ENCODE peak calls at places on chromosome 12, in ten cellular contexts. B is HFFc6, M is upper lobe of left lung, H is retinal pigment epithelial cell, F is left lung, E is GM06990, G is cardiac fibroblast, O is PC-3, W is AG09309, D is bronchial epithelial cell. U is an unnamed sample.

GRCh38 chr12:106037524-106038298 is 101.0 kb downstream of the NUAK1 start:
- DNase-seq in F (no peak), D (no peak), E (no peak), G (no peak), M (no peak), O (no peak), W (no peak), B (no peak), H (no peak), U (no peak)

GRCh38 chr12:90991952-90992465 is 12.8 kb downstream of the EPYC start:
- DNase-seq in F (no peak), W (no peak), E (no peak), O (no peak), M (no peak), G (no peak), H (no peak), B (no peak), D (no peak), U (no peak)

GRCh38 chr12:57534250-57534649 is 11.6 kb downstream of the MBD6 start:
- DNase-seq in G (no peak), E (no peak), D (no peak), O (no peak), W (no peak), F (no peak), H (no peak), B (no peak), M (no peak), U (no peak)

GRCh38 chr12:48422060-48422459 is 50.3 kb upstream of the ANP32D start:
- DNase-seq in W (no peak), G (peak; percentile 23), H (no peak), F (no peak), D (peak; percentile 5), B (no peak), M (no peak), E (no peak), O (no peak), U (no peak)

GRCh38 chr12:109222062-109222461 is 87.0 kb downstream of the FOXN4 start:
- DNase-seq in E (no peak), F (no peak), B (no peak), W (no peak), M (no peak), O (no peak), H (no peak), G (no peak), D (no peak), U (no peak)

GRCh38 chr12:122363782-122364181 is 58.7 kb downstream of the CLIP1 start:
- DNase-seq in G (no peak), O (no peak), B (no peak), W (no peak), H (no peak), D (no peak), M (no peak), F (no peak), E (no peak), U (no peak)

GRCh38 chr12:91951571-91951970 is 194.1 kb downstream of the BTG1 start:
- DNase-seq in H (no peak), M (no peak), O (peak; percentile 47), F (no peak), B (peak; percentile 5), G (no peak), E (no peak), D (peak; percentile 57), W (no peak), U (no peak)

GRCh38 chr12:80015660-80016059 is 80.8 kb upstream of the PPP1R12A start:
- DNase-seq in G (no peak), E (no peak), H (no peak), W (no peak), D (no peak), O (no peak), F (no peak), M (no peak), B (no peak), U (no peak)

GRCh38 chr12:29516431-29516875 is 19.0 kb upstream of the OVCH1 start:
- DNase-seq in O (peak; percentile 83), F (no peak), H (peak; percentile 60), W (peak; percentile 67), B (peak; percentile 56), D (peak; percentile 47), M (no peak), G (peak; percentile 37), E (no peak), U (no peak)

GRCh38 chr12:49823951-49824350 is 4.3 kb downstream of the NCKAP5L start:
- DNase-seq in F (no peak), B (no peak), M (no peak), W (no peak), D (no peak), H (no peak), O (no peak), E (no peak), G (no peak), U (no peak)

GRCh38 chr12:10982244-10982643 is 4.5 kb downstream of the TAS2R50 start:
- DNase-seq in G (no peak), D (no peak), W (no peak), B (no peak), F (no peak), H (no peak), M (no peak), O (no peak), E (peak; percentile 15), U (no peak)

GRCh38 chr12:3138896-3139590 is 61.9 kb downstream of the TSPAN9 start:
- DNase-seq in H (no peak), F (no peak), G (no peak), O (no peak), D (no peak), W (no peak), M (no peak), E (no peak), B (no peak), U (no peak)

GRCh38 chr12:57332646-57333312 is 81.8 kb upstream of the STAC3 start:
- DNase-seq in W (no peak), B (no peak), F (no peak), D (peak; percentile 75), H (no peak), E (no peak), O (peak; percentile 67), G (peak; percentile 14), M (no peak), U (no peak)

GRCh38 chr12:84502180-84502857 is 410.3 kb downstream of the SLC6A15 start:
- DNase-seq in W (no peak), M (no peak), F (no peak), G (no peak), D (peak; percentile 85), E (no peak), O (peak; percentile 97), H (no peak), B (no peak), U (peak; percentile 62)

GRCh38 chr12:129052373-129052772 is 199.1 kb downstream of the GLT1D1 start:
- DNase-seq in G (no peak), H (no peak), B (no peak), M (no peak), D (peak; percentile 37), E (no peak), W (no peak), O (no peak), F (no peak), U (no peak)

GRCh38 chr12:107685360-107686248 is at the start of gene PWP1:
- DNase-seq in D (peak; percentile 86), F (peak; percentile 95), B (peak; percentile 92), M (peak; percentile 96), O (peak; percentile 98), W (peak; percentile 77), E (peak; percentile 94), G (peak; percentile 96), H (peak; percentile 82), U (peak; percentile 94)
- TF ChIP-seq CTCF in D (no peak), F (no peak), B (no peak), M (no peak), O (no peak), W (no peak), E (no peak), G (no peak), H (no peak), U (no peak)

DNA sequence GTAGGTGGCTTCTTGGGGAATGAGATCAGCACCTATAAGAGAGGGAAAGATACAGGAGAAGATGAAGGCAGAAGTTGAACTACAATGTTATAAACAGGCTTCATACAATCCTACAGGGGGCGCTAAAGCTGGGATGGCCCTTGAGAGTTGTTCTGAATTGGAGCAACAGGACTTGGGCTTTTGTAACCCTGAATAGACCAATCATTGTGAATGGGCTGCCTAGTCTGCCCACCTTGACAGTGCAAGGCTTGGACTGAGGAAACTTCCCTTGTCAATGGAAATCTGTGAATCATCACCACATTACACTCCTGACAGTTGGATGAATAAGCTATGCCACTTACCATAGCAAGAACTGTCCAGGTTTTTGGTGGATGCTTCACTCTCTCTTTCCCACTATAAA is 306.1 kb downstream of the KCNC2 start:
- DNase-seq in B (no peak), O (peak; percentile 35), G (no peak), H (no peak), F (no peak), M (no peak), E (no peak), W (no peak), D (peak; percentile 65), U (peak; percentile 20)
- TF ChIP-seq CTCF in B (peak; percentile 63), O (peak; percentile 58), G (no peak), H (peak; percentile 42), F (no peak), M (no peak), E (peak; percentile 21), W (no peak), D (peak; percentile 55), U (peak; percentile 39)

DNA sequence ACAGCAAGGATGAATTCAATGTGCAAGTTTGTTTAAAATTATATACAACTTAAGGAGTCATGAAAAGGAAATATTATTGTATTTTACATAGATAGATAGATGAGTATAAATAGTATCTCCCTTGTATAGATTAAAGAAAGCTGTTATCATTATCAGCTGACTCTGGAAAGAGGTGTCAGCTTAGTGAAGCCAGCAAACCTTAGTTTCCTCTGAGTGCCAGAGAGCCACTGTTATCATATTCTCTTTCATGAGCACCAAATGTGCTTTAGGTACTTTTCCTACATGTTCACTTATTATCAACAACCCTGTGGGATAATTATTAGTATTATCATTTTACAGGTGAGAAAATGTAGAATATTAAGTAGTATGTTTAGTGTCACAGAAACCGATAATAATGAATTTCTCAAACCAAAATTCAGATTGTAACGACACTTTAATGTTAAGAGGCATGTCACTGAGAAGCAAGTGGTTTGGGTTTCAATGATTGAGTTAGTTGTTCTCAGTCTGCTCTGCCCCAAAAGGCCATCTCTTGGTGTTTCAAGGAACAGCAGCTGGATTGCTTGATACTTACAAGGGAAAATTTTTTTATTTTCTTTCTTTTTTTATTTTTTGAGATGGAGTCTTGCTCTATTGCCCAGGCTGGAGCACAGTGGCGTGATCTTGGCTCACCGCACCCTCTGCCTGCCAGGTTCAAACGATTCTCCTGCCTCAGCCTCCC is 53.7 kb downstream of the PLEKHA5 start:
- DNase-seq in E (no peak), W (no peak), B (peak; percentile 38), G (peak; percentile 60), H (no peak), D (no peak), M (no peak), F (no peak), O (no peak), U (no peak)
- TF ChIP-seq CTCF in E (no peak), W (peak; percentile 43), B (peak; percentile 70), G (peak; percentile 44), H (peak; percentile 41), D (no peak), M (no peak), F (no peak), O (no peak), U (no peak)

DNA sequence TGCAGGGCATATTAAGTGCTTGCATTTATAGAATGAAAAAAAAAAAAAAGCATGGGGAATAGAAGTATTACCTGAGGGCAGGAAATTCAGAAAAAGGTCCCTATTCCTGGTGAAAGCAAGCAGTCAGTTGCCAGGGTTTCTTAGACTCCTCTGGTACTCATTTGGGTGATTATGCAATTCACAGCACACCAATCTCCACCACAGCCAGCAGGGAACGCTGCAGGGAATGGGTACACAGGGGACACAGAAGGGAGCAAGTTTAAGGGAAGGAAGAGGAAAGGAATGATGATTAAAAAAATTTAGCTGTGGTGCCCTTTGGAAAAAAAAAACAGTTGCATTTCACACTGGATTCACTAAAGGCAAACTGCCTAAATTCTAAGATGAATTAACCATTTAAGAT is 14.2 kb downstream of the BLTP3B start:
- DNase-seq in H (no peak), M (peak; percentile 59), D (peak; percentile 72), E (no peak), F (no peak), O (peak; percentile 54), W (no peak), B (peak; percentile 53), G (peak; percentile 74), U (peak; percentile 77)
- TF ChIP-seq CTCF in H (peak; percentile 43), M (no peak), D (peak; percentile 53), E (peak; percentile 13), F (no peak), O (peak; percentile 61), W (peak; percentile 51), B (peak; percentile 60), G (peak; percentile 71), U (peak; percentile 19)

U was measured in MCF 10A.